ENCODE peak calls at places on chromosomes 13 and 19, in six cellular contexts. C is tibial nerve, L is right lobe of liver, W is uterus, V is adrenal gland, O is lower leg skin. G is an unnamed sample.
A peak's percentile ranks its signal among the peaks of the same experiment; 100 is the strongest.

GRCh38 chr13:83150616-83151307 is 731.5 kb downstream of the SLITRK1 start:
- DNase-seq in C (no peak), L (no peak), W (no peak), V (no peak), O (no peak), G (no peak)

GRCh38 chr13:113915786-113916329 is 52.0 kb upstream of the GAS6 start:
- DNase-seq in C (no peak), L (no peak), W (peak; percentile 10), V (peak; percentile 29), O (peak; percentile 78), G (no peak)

GRCh38 chr19:13262450-13262849 is 112.2 kb downstream of the IER2 start:
- DNase-seq in C (no peak), L (no peak), W (no peak), V (no peak), O (no peak), G (no peak)

GRCh38 chr19:40266111-40266510 is 19.0 kb downstream of the AKT2 start:
- DNase-seq in C (no peak), L (no peak), W (no peak), V (peak; percentile 83), O (no peak), G (peak; percentile 60)

GRCh38 chr13:106795847-106796246 is 227.9 kb upstream of the ARGLU1 start:
- DNase-seq in C (no peak), L (no peak), W (no peak), V (no peak), O (no peak), G (no peak)

GRCh38 chr13:73370066-73370465 is 311.3 kb downstream of the KLF5 start:
- DNase-seq in C (no peak), L (no peak), W (no peak), V (no peak), O (no peak), G (no peak)

GRCh38 chr19:9353011-9353410 is 9.8 kb upstream of the ZNF177 start:
- DNase-seq in C (no peak), L (no peak), W (no peak), V (no peak), O (no peak), G (no peak)

GRCh38 chr19:58572818-58573657 is at the start of gene MZF1:
- DNase-seq in C (peak; percentile 99), L (peak; percentile 100), W (peak; percentile 99), V (peak; percentile 100), O (peak; percentile 100), G (peak; percentile 100)

GRCh38 chr19:40741527-40742390 is 8.5 kb downstream of the ACTMAP start:
- DNase-seq in C (no peak), L (no peak), W (no peak), V (no peak), O (peak; percentile 84), G (no peak)

GRCh38 chr19:3642987-3643386 is 16.4 kb upstream of the CACTIN start:
- DNase-seq in C (no peak), L (no peak), W (no peak), V (no peak), O (no peak), G (peak; percentile 76)

GRCh38 chr19:11281336-11282049 is 14.5 kb upstream of the TSPAN16 start:
- DNase-seq in C (no peak), L (no peak), W (no peak), V (no peak), O (no peak), G (no peak)

GRCh38 chr13:37561031-37561430 is 37.5 kb downstream of the POSTN start:
- DNase-seq in C (no peak), L (no peak), W (no peak), V (no peak), O (no peak), G (no peak)

GRCh38 chr13:94305934-94306333 is 173.5 kb downstream of the DCT start:
- DNase-seq in C (no peak), L (no peak), W (no peak), V (no peak), O (no peak), G (no peak)

GRCh38 chr19:5684694-5685430 is 4.0 kb downstream of the HSD11B1L start:
- DNase-seq in C (no peak), L (no peak), W (no peak), V (no peak), O (no peak), G (no peak)

GRCh38 chr19:3548594-3548993 is 8.8 kb downstream of the MFSD12 start:
- DNase-seq in C (no peak), L (peak; percentile 61), W (no peak), V (no peak), O (no peak), G (no peak)

GRCh38 chr13:34340534-34340933 is 522.6 kb downstream of the RFC3 start:
- DNase-seq in C (no peak), L (no peak), W (no peak), V (peak; percentile 60), O (peak; percentile 89), G (no peak)

GRCh38 chr19:35260694-35261304 is 8.0 kb upstream of the USF2 start:
- DNase-seq in C (peak; percentile 5), L (no peak), W (no peak), V (peak; percentile 57), O (peak; percentile 25), G (peak; percentile 13)

GRCh38 chr13:98766120-98766519 is 13.6 kb upstream of the SLC15A1 start:
- DNase-seq in C (no peak), L (no peak), W (no peak), V (no peak), O (no peak), G (no peak)

GRCh38 chr13:30119476-30119875 is 187.9 kb downstream of the KATNAL1 start:
- DNase-seq in C (no peak), L (no peak), W (peak; percentile 39), V (no peak), O (no peak), G (no peak)

GRCh38 chr19:29503140-29503758 is 22.5 kb upstream of the VSTM2B start:
- DNase-seq in C (no peak), L (peak; percentile 27), W (no peak), V (no peak), O (no peak), G (no peak)

GRCh38 chr13:95924389-95924994 is 128.7 kb downstream of the UGGT2 start:
- DNase-seq in C (no peak), L (no peak), W (no peak), V (no peak), O (no peak), G (no peak)

GRCh38 chr19:18725755-18726416 is 42.4 kb downstream of the CRTC1 start:
- DNase-seq in C (no peak), L (no peak), W (peak; percentile 74), V (no peak), O (no peak), G (peak; percentile 77)

GRCh38 chr19:56765107-56765506 is 75.4 kb downstream of the PEG3 start:
- DNase-seq in C (no peak), L (peak; percentile 70), W (peak; percentile 76), V (peak; percentile 87), O (no peak), G (peak; percentile 88)
- H3K4me3 ChIP-seq in C (peak overlapping the region; percentile 20), L (peak overlapping the region; percentile 57), W (peak overlapping the region; percentile 42), V (peak overlapping the region; percentile 33), O (no peak overlapping the region), G (peak overlapping the region; percentile 48)

DNA sequence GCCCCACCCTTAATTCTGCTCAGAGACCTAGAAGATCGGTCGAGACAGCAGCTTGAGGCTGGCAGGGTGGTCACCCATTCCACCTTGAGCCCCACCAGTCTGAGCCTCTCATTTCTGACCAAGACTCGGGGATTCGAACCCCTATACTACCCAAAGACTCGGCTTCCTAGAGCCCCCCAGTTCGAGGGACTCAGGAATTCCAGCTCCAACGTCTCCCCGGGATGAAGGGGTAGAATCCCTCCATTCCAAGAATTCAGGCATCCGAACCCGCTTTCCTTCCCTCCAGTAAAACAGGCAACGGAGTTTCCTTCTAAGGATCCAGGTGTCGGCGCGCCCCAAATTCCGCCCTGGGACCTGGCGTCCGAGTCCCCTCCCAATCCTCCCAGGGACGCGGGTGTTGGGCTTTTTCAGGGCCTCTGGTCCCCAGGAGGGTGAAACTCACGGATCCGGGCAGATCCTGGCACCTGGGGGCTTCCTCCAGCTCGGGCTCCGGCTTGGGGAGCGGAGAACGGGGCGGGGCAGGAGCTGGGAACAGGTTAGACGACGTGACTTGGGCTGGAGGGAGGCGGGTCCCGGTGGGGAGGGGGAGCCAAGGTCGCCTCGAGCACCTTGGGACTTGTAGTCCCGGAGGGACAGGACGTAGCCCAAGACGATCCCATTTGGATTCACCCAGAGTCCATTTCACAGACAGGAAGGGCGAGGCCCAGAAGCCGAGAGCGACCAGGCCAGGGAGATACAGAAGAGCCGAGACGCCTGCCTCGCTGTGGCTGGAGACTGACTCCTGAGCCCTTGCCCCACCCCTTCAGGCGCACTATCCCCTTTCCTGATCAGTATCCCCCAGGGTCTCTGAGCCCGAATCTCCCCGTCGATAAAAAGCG is at the start of gene PPP1R13L:
- DNase-seq in C (no peak), L (peak; percentile 89), W (peak; percentile 75), V (peak; percentile 91), O (peak; percentile 97), G (peak; percentile 80)
- TF ChIP-seq POLR2A in C (no peak), L (peak; percentile 30), W (no peak), V (no peak), O (no peak), G (no peak)

GRCh38 chr13:23512762-23513395 is 57.3 kb upstream of the TNFRSF19 start:
- DNase-seq in C (no peak), L (no peak), W (no peak), V (no peak), O (no peak), G (no peak)
- H3K4me3 ChIP-seq in C (no peak overlapping the region), L (no peak overlapping the region), W (no peak overlapping the region), V (no peak overlapping the region), O (no peak overlapping the region), G (no peak overlapping the region)

DNA sequence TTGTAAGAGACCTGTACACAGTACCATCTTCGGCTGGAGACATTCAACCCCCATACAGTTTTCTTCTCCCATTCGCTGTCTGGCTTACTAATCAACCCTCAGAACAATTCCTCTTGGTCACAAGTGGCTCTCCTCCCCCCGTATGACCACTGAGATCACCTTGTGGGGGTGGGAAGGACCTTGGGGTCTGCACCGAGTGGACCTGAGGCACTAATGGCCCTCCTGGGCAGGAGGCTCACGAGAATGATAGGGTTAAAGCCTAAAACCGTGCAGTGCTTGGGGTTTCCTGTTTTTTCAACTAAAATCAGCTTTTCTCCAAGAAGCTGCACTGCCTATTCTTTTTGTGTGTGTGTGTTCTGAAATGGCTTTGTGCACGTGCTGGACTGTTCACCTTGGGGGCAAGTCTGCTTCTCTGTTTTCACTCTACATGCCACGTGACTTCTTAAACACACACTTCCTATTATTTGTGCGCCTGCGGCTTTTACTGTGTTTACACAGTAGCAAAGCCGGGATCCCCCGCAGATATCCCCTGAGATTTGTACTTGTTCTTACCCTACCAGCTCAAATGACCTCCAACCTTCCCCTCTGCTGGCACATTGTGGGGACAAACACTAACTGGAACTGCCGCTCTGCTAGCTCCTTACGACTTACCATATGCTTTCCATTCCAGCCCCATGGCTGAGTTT is 12.3 kb downstream of the RBM26 start:
- DNase-seq in C (no peak), L (no peak), W (no peak), V (no peak), O (no peak), G (no peak)
- TF ChIP-seq POLR2A in C (no peak), L (no peak), W (no peak), V (no peak), O (no peak), G (no peak)

DNA sequence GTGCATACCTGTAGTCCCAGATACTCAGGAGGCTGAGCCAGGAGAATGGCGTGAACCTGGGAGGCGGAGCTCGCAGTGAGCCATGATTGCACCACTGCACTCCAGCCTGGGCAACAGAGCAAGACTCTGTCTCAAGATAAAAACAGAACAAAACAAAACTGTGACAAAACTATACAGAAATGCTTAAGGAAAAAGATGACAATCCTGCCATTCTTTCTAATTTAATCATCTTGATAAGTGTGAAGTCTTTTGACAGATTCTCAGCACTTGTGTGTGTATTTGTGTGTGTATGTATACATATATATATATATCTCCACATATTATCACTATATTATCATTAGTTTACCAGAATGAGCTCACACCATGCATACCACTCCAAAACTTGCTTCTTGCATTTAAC is 12.3 kb downstream of the HTR2A start:
- DNase-seq in C (no peak), L (no peak), W (no peak), V (no peak), O (no peak), G (no peak)
- H3K4me3 ChIP-seq in C (no peak overlapping the region), L (no peak overlapping the region), W (no peak overlapping the region), V (no peak overlapping the region), O (no peak overlapping the region), G (no peak overlapping the region)